ENCODE peak calls at places on chromosomes 6 and 20, in nine cellular contexts. U is activated T-cell treated with anti-CD3 and anti-CD28 coated beads for 1 hour, Y is T-helper 1 cell, N is transverse colon, K is choroid plexus epithelial cell, Z is MCF 10A, W is nephron progenitor cell, E is amygdala, A is DMS153. G is an unnamed sample.

GRCh38 chr6:161549977-161550655 is 276.3 kb upstream of the AGPAT4 start:
- DNase-seq in U (no peak), Y (no peak), N (no peak), K (peak), Z (peak), W (no peak), E (no peak), A (peak), G (peak)

GRCh38 chr6:170522565-170523183 is 30.4 kb downstream of the PSMB1 start:
- DNase-seq in U (no peak), Y (no peak), N (no peak), K (peak), Z (peak), W (peak), E (no peak), A (no peak), G (peak)

GRCh38 chr20:1087311-1087710 is 31.1 kb upstream of the PSMF1 start:
- DNase-seq in U (no peak), Y (no peak), N (no peak), K (no peak), Z (no peak), W (no peak), E (no peak), A (no peak), G (no peak)

GRCh38 chr20:17869295-17869994 is 99.1 kb downstream of the SNX5 start:
- DNase-seq in U (no peak), Y (no peak), N (no peak), K (no peak), Z (no peak), W (no peak), E (no peak), A (no peak), G (no peak)

GRCh38 chr6:39217177-39217864 is 12.0 kb downstream of the KCNK5 start:
- DNase-seq in U (no peak), Y (no peak), N (peak), K (no peak), Z (peak), W (no peak), E (no peak), A (no peak), G (peak)

GRCh38 chr6:49384913-49385312 is 78.1 kb downstream of the MMUT start:
- DNase-seq in U (no peak), Y (no peak), N (no peak), K (peak), Z (peak), W (no peak), E (no peak), A (no peak), G (no peak)

GRCh38 chr6:105077592-105078463 is 102.0 kb downstream of the POPDC3 start:
- DNase-seq in U (no peak), Y (no peak), N (no peak), K (peak), Z (peak), W (no peak), E (no peak), A (peak), G (no peak)

GRCh38 chr6:511488-512137 is 120.1 kb downstream of the IRF4 start:
- DNase-seq in U (no peak), Y (no peak), N (no peak), K (peak), Z (no peak), W (no peak), E (no peak), A (no peak), G (no peak)

GRCh38 chr6:13859871-13860555 is 45.7 kb upstream of the MCUR1 start:
- DNase-seq in U (no peak), Y (no peak), N (no peak), K (no peak), Z (no peak), W (no peak), E (no peak), A (no peak), G (no peak)

GRCh38 chr6:20687494-20687893 is 153.2 kb downstream of the CDKAL1 start:
- DNase-seq in U (no peak), Y (no peak), N (no peak), K (no peak), Z (no peak), W (no peak), E (no peak), A (no peak), G (no peak)

GRCh38 chr6:70469965-70470364 is 56.7 kb downstream of the FAM135A start:
- DNase-seq in U (no peak), Y (no peak), N (no peak), K (no peak), Z (no peak), W (no peak), E (no peak), A (no peak), G (no peak)

GRCh38 chr6:114446342-114446741 is 103.5 kb upstream of the HS3ST5 start:
- DNase-seq in U (no peak), Y (no peak), N (no peak), K (no peak), Z (no peak), W (no peak), E (no peak), A (no peak), G (no peak)

GRCh38 chr6:108738684-108739406 is 109.4 kb upstream of the ARMC2 start:
- DNase-seq in U (no peak), Y (no peak), N (peak), K (no peak), Z (no peak), W (no peak), E (no peak), A (no peak), G (no peak)

GRCh38 chr6:84253380-84253779 is 25.9 kb upstream of the CEP162 start:
- DNase-seq in U (no peak), Y (no peak), N (no peak), K (no peak), Z (no peak), W (no peak), E (no peak), A (no peak), G (no peak)

GRCh38 chr6:170144952-170145587 is 145.8 kb downstream of the DLL1 start:
- DNase-seq in U (no peak), Y (no peak), N (no peak), K (no peak), Z (peak), W (no peak), E (no peak), A (no peak), G (no peak)

GRCh38 chr6:107108201-107108890 is 7.0 kb downstream of the BEND3 start:
- DNase-seq in U (no peak), Y (no peak), N (no peak), K (no peak), Z (peak), W (no peak), E (no peak), A (no peak), G (no peak)

GRCh38 chr6:157791461-157791860 is 31.6 kb upstream of the SNX9 start:
- DNase-seq in U (no peak), Y (no peak), N (no peak), K (no peak), Z (no peak), W (no peak), E (no peak), A (no peak), G (no peak)

GRCh38 chr6:168851460-168852103 is 402.1 kb downstream of the THBS2 start:
- DNase-seq in U (no peak), Y (no peak), N (no peak), K (peak), Z (peak), W (no peak), E (no peak), A (no peak), G (no peak)

GRCh38 chr6:131136021-131136847 is 967 bp downstream of the AKAP7 start:
- DNase-seq in U (no peak), Y (no peak), N (peak), K (peak), Z (peak), W (no peak), E (no peak), A (no peak), G (no peak)

GRCh38 chr20:24164360-24164759 is 175.8 kb upstream of the GGTLC1 start:
- DNase-seq in U (no peak), Y (no peak), N (no peak), K (peak), Z (no peak), W (peak), E (no peak), A (no peak), G (peak)

GRCh38 chr6:132713355-132714134 is at the start of gene VNN1:
- DNase-seq in U (no peak), Y (no peak), N (peak), K (no peak), Z (peak), W (no peak), E (no peak), A (no peak), G (no peak)

GRCh38 chr6:44058617-44059358 is 68.5 kb downstream of the MRPL14 start:
- DNase-seq in U (no peak), Y (no peak), N (peak), K (peak), Z (peak), W (no peak), E (no peak), A (no peak), G (no peak)